ENCODE peak calls at places on chromosome 1, in nine cellular contexts. One of them, this sample, is unnamed.

GRCh38 chr1:12314328-12314903 is 84.6 kb downstream of the VPS13D start:
- DNase-seq in cardiac fibroblast: peak; percentile 51
- DNase-seq in T-cell: no peak
- DNase-seq in HFFc6: no peak
- DNase-seq in EL: peak; percentile 12
- DNase-seq in stimulated activated CD4-positive, alpha-beta T cell treated with anti-CD3 and anti-CD28 coated beads, TNF-alpha, amount 100 ng/mL, for 1 hour: no peak
- DNase-seq in stimulated activated CD8-positive, alpha-beta memory T cell treated with anti-CD3 and anti-CD28 coated beads, Interleukin-7, amount 100 ng/mL, for 1 hour: no peak
- DNase-seq in psoas muscle: no peak
- DNase-seq in IMR-90: peak; percentile 54
- DNase-seq in this sample: no peak

GRCh38 chr1:10646347-10646861 is 150.0 kb downstream of the CASZ1 start:
- DNase-seq in psoas muscle: no peak
- DNase-seq in cardiac fibroblast: peak; percentile 51
- DNase-seq in HFFc6: peak; percentile 61
- DNase-seq in T-cell: no peak
- DNase-seq in stimulated activated CD4-positive, alpha-beta T cell treated with anti-CD3 and anti-CD28 coated beads, TNF-alpha, amount 100 ng/mL, for 1 hour: no peak
- DNase-seq in IMR-90: peak; percentile 67
- DNase-seq in EL: peak; percentile 60
- DNase-seq in stimulated activated CD8-positive, alpha-beta memory T cell treated with anti-CD3 and anti-CD28 coated beads, Interleukin-7, amount 100 ng/mL, for 1 hour: no peak
- DNase-seq in this sample: no peak

GRCh38 chr1:43977376-43978263 is 1.4 kb upstream of the B4GALT2 start:
- DNase-seq in HFFc6: no peak
- DNase-seq in stimulated activated CD8-positive, alpha-beta memory T cell treated with anti-CD3 and anti-CD28 coated beads, Interleukin-7, amount 100 ng/mL, for 1 hour: no peak
- DNase-seq in stimulated activated CD4-positive, alpha-beta T cell treated with anti-CD3 and anti-CD28 coated beads, TNF-alpha, amount 100 ng/mL, for 1 hour: no peak
- DNase-seq in EL: no peak
- DNase-seq in psoas muscle: no peak
- DNase-seq in T-cell: no peak
- DNase-seq in IMR-90: no peak
- DNase-seq in cardiac fibroblast: no peak
- DNase-seq in this sample: no peak

GRCh38 chr1:8632092-8632491 is 185.3 kb downstream of the RERE start:
- DNase-seq in T-cell: no peak
- DNase-seq in stimulated activated CD8-positive, alpha-beta memory T cell treated with anti-CD3 and anti-CD28 coated beads, Interleukin-7, amount 100 ng/mL, for 1 hour: no peak
- DNase-seq in cardiac fibroblast: no peak
- DNase-seq in psoas muscle: no peak
- DNase-seq in IMR-90: no peak
- DNase-seq in stimulated activated CD4-positive, alpha-beta T cell treated with anti-CD3 and anti-CD28 coated beads, TNF-alpha, amount 100 ng/mL, for 1 hour: no peak
- DNase-seq in HFFc6: no peak
- DNase-seq in EL: no peak
- DNase-seq in this sample: no peak

GRCh38 chr1:86701731-86702130 is 2.6 kb upstream of the SH3GLB1 start:
- DNase-seq in IMR-90: no peak
- DNase-seq in T-cell: no peak
- DNase-seq in cardiac fibroblast: peak; percentile 42
- DNase-seq in stimulated activated CD8-positive, alpha-beta memory T cell treated with anti-CD3 and anti-CD28 coated beads, Interleukin-7, amount 100 ng/mL, for 1 hour: no peak
- DNase-seq in psoas muscle: no peak
- DNase-seq in stimulated activated CD4-positive, alpha-beta T cell treated with anti-CD3 and anti-CD28 coated beads, TNF-alpha, amount 100 ng/mL, for 1 hour: no peak
- DNase-seq in EL: no peak
- DNase-seq in HFFc6: no peak
- DNase-seq in this sample: no peak

GRCh38 chr1:86205741-86206140 is 49.2 kb upstream of the COL24A1 start:
- DNase-seq in psoas muscle: no peak
- DNase-seq in T-cell: no peak
- DNase-seq in IMR-90: peak; percentile 47
- DNase-seq in stimulated activated CD8-positive, alpha-beta memory T cell treated with anti-CD3 and anti-CD28 coated beads, Interleukin-7, amount 100 ng/mL, for 1 hour: no peak
- DNase-seq in cardiac fibroblast: no peak
- DNase-seq in EL: peak; percentile 53
- DNase-seq in stimulated activated CD4-positive, alpha-beta T cell treated with anti-CD3 and anti-CD28 coated beads, TNF-alpha, amount 100 ng/mL, for 1 hour: no peak
- DNase-seq in HFFc6: peak; percentile 33
- DNase-seq in this sample: no peak

GRCh38 chr1:237146247-237146646 is 104.3 kb downstream of the RYR2 start:
- DNase-seq in cardiac fibroblast: peak; percentile 92
- DNase-seq in stimulated activated CD8-positive, alpha-beta memory T cell treated with anti-CD3 and anti-CD28 coated beads, Interleukin-7, amount 100 ng/mL, for 1 hour: no peak
- DNase-seq in stimulated activated CD4-positive, alpha-beta T cell treated with anti-CD3 and anti-CD28 coated beads, TNF-alpha, amount 100 ng/mL, for 1 hour: no peak
- DNase-seq in T-cell: no peak
- DNase-seq in IMR-90: peak; percentile 16
- DNase-seq in psoas muscle: no peak
- DNase-seq in HFFc6: no peak
- DNase-seq in EL: no peak
- DNase-seq in this sample: no peak

GRCh38 chr1:33927721-33928120 is 63.8 kb downstream of the HMGB4 start:
- DNase-seq in psoas muscle: no peak
- DNase-seq in stimulated activated CD4-positive, alpha-beta T cell treated with anti-CD3 and anti-CD28 coated beads, TNF-alpha, amount 100 ng/mL, for 1 hour: no peak
- DNase-seq in IMR-90: no peak
- DNase-seq in EL: no peak
- DNase-seq in stimulated activated CD8-positive, alpha-beta memory T cell treated with anti-CD3 and anti-CD28 coated beads, Interleukin-7, amount 100 ng/mL, for 1 hour: no peak
- DNase-seq in cardiac fibroblast: no peak
- DNase-seq in T-cell: no peak
- DNase-seq in HFFc6: no peak
- DNase-seq in this sample: no peak

GRCh38 chr1:235402457-235403200 is 35.4 kb downstream of the TBCE start:
- DNase-seq in EL: peak; percentile 21
- DNase-seq in HFFc6: no peak
- DNase-seq in stimulated activated CD8-positive, alpha-beta memory T cell treated with anti-CD3 and anti-CD28 coated beads, Interleukin-7, amount 100 ng/mL, for 1 hour: no peak
- DNase-seq in cardiac fibroblast: no peak
- DNase-seq in psoas muscle: no peak
- DNase-seq in stimulated activated CD4-positive, alpha-beta T cell treated with anti-CD3 and anti-CD28 coated beads, TNF-alpha, amount 100 ng/mL, for 1 hour: no peak
- DNase-seq in IMR-90: no peak
- DNase-seq in T-cell: no peak
- DNase-seq in this sample: no peak

GRCh38 chr1:213034713-213035112 is 16.3 kb upstream of the RPS6KC1 start:
- DNase-seq in IMR-90: no peak
- DNase-seq in cardiac fibroblast: no peak
- DNase-seq in psoas muscle: no peak
- DNase-seq in T-cell: no peak
- DNase-seq in stimulated activated CD8-positive, alpha-beta memory T cell treated with anti-CD3 and anti-CD28 coated beads, Interleukin-7, amount 100 ng/mL, for 1 hour: no peak
- DNase-seq in EL: no peak
- DNase-seq in HFFc6: no peak
- DNase-seq in stimulated activated CD4-positive, alpha-beta T cell treated with anti-CD3 and anti-CD28 coated beads, TNF-alpha, amount 100 ng/mL, for 1 hour: no peak
- DNase-seq in this sample: no peak

GRCh38 chr1:97603218-97603617 is 317.6 kb downstream of the DPYD start:
- DNase-seq in EL: no peak
- DNase-seq in psoas muscle: no peak
- DNase-seq in HFFc6: no peak
- DNase-seq in IMR-90: no peak
- DNase-seq in T-cell: no peak
- DNase-seq in cardiac fibroblast: no peak
- DNase-seq in stimulated activated CD8-positive, alpha-beta memory T cell treated with anti-CD3 and anti-CD28 coated beads, Interleukin-7, amount 100 ng/mL, for 1 hour: no peak
- DNase-seq in stimulated activated CD4-positive, alpha-beta T cell treated with anti-CD3 and anti-CD28 coated beads, TNF-alpha, amount 100 ng/mL, for 1 hour: no peak
- DNase-seq in this sample: no peak

GRCh38 chr1:38284953-38285352 is 238.4 kb upstream of the POU3F1 start:
- DNase-seq in IMR-90: no peak
- DNase-seq in stimulated activated CD8-positive, alpha-beta memory T cell treated with anti-CD3 and anti-CD28 coated beads, Interleukin-7, amount 100 ng/mL, for 1 hour: no peak
- DNase-seq in cardiac fibroblast: no peak
- DNase-seq in stimulated activated CD4-positive, alpha-beta T cell treated with anti-CD3 and anti-CD28 coated beads, TNF-alpha, amount 100 ng/mL, for 1 hour: no peak
- DNase-seq in HFFc6: no peak
- DNase-seq in EL: no peak
- DNase-seq in T-cell: no peak
- DNase-seq in psoas muscle: no peak
- DNase-seq in this sample: peak; percentile 77

GRCh38 chr1:156677616-156678596 is 699 bp upstream of the NES start:
- DNase-seq in HFFc6: peak; percentile 69
- DNase-seq in psoas muscle: peak; percentile 78
- DNase-seq in EL: peak; percentile 81
- DNase-seq in cardiac fibroblast: peak; percentile 87
- DNase-seq in stimulated activated CD4-positive, alpha-beta T cell treated with anti-CD3 and anti-CD28 coated beads, TNF-alpha, amount 100 ng/mL, for 1 hour: no peak
- DNase-seq in T-cell: no peak
- DNase-seq in IMR-90: peak; percentile 89
- DNase-seq in stimulated activated CD8-positive, alpha-beta memory T cell treated with anti-CD3 and anti-CD28 coated beads, Interleukin-7, amount 100 ng/mL, for 1 hour: no peak
- DNase-seq in this sample: no peak

GRCh38 chr1:165376041-165376810 is 19.7 kb upstream of the LMX1A start:
- DNase-seq in HFFc6: peak; percentile 77
- DNase-seq in T-cell: no peak
- DNase-seq in cardiac fibroblast: peak; percentile 96
- DNase-seq in IMR-90: peak; percentile 20
- DNase-seq in stimulated activated CD4-positive, alpha-beta T cell treated with anti-CD3 and anti-CD28 coated beads, TNF-alpha, amount 100 ng/mL, for 1 hour: no peak
- DNase-seq in psoas muscle: peak; percentile 88
- DNase-seq in stimulated activated CD8-positive, alpha-beta memory T cell treated with anti-CD3 and anti-CD28 coated beads, Interleukin-7, amount 100 ng/mL, for 1 hour: no peak
- DNase-seq in EL: peak; percentile 68
- DNase-seq in this sample: no peak